ENCODE peak calls at places on chromosome 22, in six cellular contexts. One of them, this sample, is unnamed.

GRCh38 chr22:36317658-36318271 is 64.8 kb downstream of the APOL1 start:
- DNase-seq in MM.1S: no peak
- DNase-seq in astrocyte of the spinal cord: no peak
- DNase-seq in AG04449: no peak
- DNase-seq in neural progenitor cell: no peak
- DNase-seq in suprapubic skin: no peak
- DNase-seq in this sample: no peak

GRCh38 chr22:25358421-25359170 is 139.2 kb downstream of the CRYBB2 start:
- DNase-seq in MM.1S: no peak
- DNase-seq in astrocyte of the spinal cord: no peak
- DNase-seq in AG04449: no peak
- DNase-seq in neural progenitor cell: no peak
- DNase-seq in suprapubic skin: peak
- DNase-seq in this sample: no peak

GRCh38 chr22:42427211-42427610 is 5.0 kb downstream of the NFAM1 start:
- DNase-seq in AG04449: no peak
- DNase-seq in neural progenitor cell: no peak
- DNase-seq in suprapubic skin: no peak
- DNase-seq in astrocyte of the spinal cord: no peak
- DNase-seq in MM.1S: no peak
- DNase-seq in this sample: no peak

GRCh38 chr22:19797086-19797485 is 36.5 kb downstream of the TBX1 start:
- DNase-seq in MM.1S: no peak
- DNase-seq in suprapubic skin: no peak
- DNase-seq in astrocyte of the spinal cord: no peak
- DNase-seq in neural progenitor cell: no peak
- DNase-seq in AG04449: no peak
- DNase-seq in this sample: no peak

GRCh38 chr22:37171662-37172061 is 16.4 kb downstream of the C1QTNF6 start:
- DNase-seq in AG04449: no peak
- DNase-seq in astrocyte of the spinal cord: no peak
- DNase-seq in neural progenitor cell: no peak
- DNase-seq in MM.1S: no peak
- DNase-seq in suprapubic skin: no peak
- DNase-seq in this sample: no peak

GRCh38 chr22:40033586-40034380 is 39.0 kb downstream of the FAM83F start:
- DNase-seq in suprapubic skin: no peak
- DNase-seq in MM.1S: no peak
- DNase-seq in AG04449: no peak
- DNase-seq in neural progenitor cell: no peak
- DNase-seq in astrocyte of the spinal cord: no peak
- DNase-seq in this sample: no peak

GRCh38 chr22:41524809-41525449 is 19.3 kb downstream of the POLR3H start:
- DNase-seq in astrocyte of the spinal cord: no peak
- DNase-seq in MM.1S: no peak
- DNase-seq in suprapubic skin: no peak
- DNase-seq in AG04449: no peak
- DNase-seq in neural progenitor cell: no peak
- DNase-seq in this sample: no peak

GRCh38 chr22:39565414-39565944 is 5.1 kb upstream of the CACNA1I start:
- DNase-seq in neural progenitor cell: no peak
- DNase-seq in suprapubic skin: no peak
- DNase-seq in AG04449: no peak
- DNase-seq in astrocyte of the spinal cord: no peak
- DNase-seq in MM.1S: no peak
- DNase-seq in this sample: no peak

GRCh38 chr22:37860796-37861421 is 11.7 kb downstream of the EIF3L start:
- DNase-seq in suprapubic skin: no peak
- DNase-seq in AG04449: no peak
- DNase-seq in MM.1S: no peak
- DNase-seq in neural progenitor cell: no peak
- DNase-seq in astrocyte of the spinal cord: no peak
- DNase-seq in this sample: no peak

GRCh38 chr22:37260939-37261338 is 16.9 kb upstream of the RAC2 start:
- DNase-seq in neural progenitor cell: peak
- DNase-seq in MM.1S: peak
- DNase-seq in astrocyte of the spinal cord: peak
- DNase-seq in AG04449: no peak
- DNase-seq in suprapubic skin: no peak
- DNase-seq in this sample: no peak

GRCh38 chr22:19870153-19871022 is 15.7 kb upstream of the GNB1L start:
- DNase-seq in astrocyte of the spinal cord: no peak
- DNase-seq in MM.1S: no peak
- DNase-seq in AG04449: no peak
- DNase-seq in suprapubic skin: peak
- DNase-seq in neural progenitor cell: no peak
- DNase-seq in this sample: no peak

GRCh38 chr22:34236527-34236926 is 316.3 kb upstream of the LARGE1 start:
- DNase-seq in suprapubic skin: no peak
- DNase-seq in neural progenitor cell: no peak
- DNase-seq in astrocyte of the spinal cord: no peak
- DNase-seq in AG04449: no peak
- DNase-seq in MM.1S: peak
- DNase-seq in this sample: no peak

GRCh38 chr22:44195189-44195871 is 14.6 kb downstream of the PARVG start:
- DNase-seq in astrocyte of the spinal cord: no peak
- DNase-seq in AG04449: no peak
- DNase-seq in suprapubic skin: no peak
- DNase-seq in neural progenitor cell: no peak
- DNase-seq in MM.1S: peak
- DNase-seq in this sample: no peak

GRCh38 chr22:29143848-29144785 is 61.6 kb upstream of the EMID1 start:
- DNase-seq in astrocyte of the spinal cord: no peak
- DNase-seq in AG04449: no peak
- DNase-seq in suprapubic skin: peak
- DNase-seq in neural progenitor cell: no peak
- DNase-seq in MM.1S: no peak
- DNase-seq in this sample: no peak

GRCh38 chr22:22730655-22731373 is 86.4 kb downstream of the GGTLC2 start:
- DNase-seq in MM.1S: no peak
- DNase-seq in neural progenitor cell: no peak
- DNase-seq in astrocyte of the spinal cord: no peak
- DNase-seq in suprapubic skin: no peak
- DNase-seq in AG04449: no peak
- DNase-seq in this sample: no peak

DNA sequence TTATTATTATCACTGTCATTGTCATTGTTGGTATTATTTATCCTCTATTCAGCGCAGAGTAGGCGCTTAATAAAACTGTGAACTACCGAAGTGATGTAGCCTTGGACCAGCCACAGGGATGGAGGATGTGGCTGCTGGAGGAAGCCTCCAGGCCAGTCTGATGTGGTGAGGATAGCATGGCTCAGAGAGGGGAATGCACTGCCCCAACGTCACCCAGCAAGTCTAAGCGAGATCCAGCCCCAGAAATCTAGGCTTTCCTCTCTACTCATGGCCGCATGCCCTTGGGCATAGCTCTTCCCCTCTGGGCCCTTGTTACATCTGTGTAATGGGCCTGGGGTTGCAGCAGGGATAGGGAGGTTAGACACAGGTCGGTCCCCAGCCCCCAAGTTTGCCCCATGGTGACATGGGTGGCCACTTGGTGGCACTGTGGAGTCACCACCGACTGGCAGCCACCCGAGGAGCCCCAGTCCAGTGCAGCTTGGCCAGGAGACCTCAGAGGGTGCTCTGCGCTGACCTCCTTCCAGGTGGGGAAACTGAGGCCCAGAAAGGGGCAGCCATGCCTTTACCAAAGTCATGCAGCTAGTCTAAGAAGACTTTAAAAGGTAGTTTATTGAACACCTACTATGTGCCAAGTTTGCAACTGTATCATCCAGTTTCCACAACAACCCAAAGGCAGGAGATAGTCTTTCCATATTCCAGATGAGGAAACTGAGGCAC is 395.7 kb downstream of the MN1 start:
- DNase-seq in suprapubic skin: no peak
- DNase-seq in AG04449: no peak
- DNase-seq in MM.1S: peak
- DNase-seq in astrocyte of the spinal cord: peak
- DNase-seq in neural progenitor cell: peak
- DNase-seq in this sample: no peak
- TF ChIP-seq CTCF in suprapubic skin: peak
- TF ChIP-seq CTCF in AG04449: peak
- TF ChIP-seq CTCF in MM.1S: peak
- TF ChIP-seq CTCF in astrocyte of the spinal cord: peak
- TF ChIP-seq CTCF in neural progenitor cell: peak
- TF ChIP-seq CTCF in this sample: peak

GRCh38 chr22:48554893-48555552 is 1272.7 kb downstream of the BRD1 start:
- DNase-seq in AG04449: no peak
- DNase-seq in MM.1S: no peak
- DNase-seq in neural progenitor cell: peak
- DNase-seq in suprapubic skin: no peak
- DNase-seq in astrocyte of the spinal cord: no peak
- DNase-seq in this sample: no peak
- TF ChIP-seq CTCF in AG04449: peak
- TF ChIP-seq CTCF in MM.1S: no peak
- TF ChIP-seq CTCF in neural progenitor cell: peak
- TF ChIP-seq CTCF in suprapubic skin: no peak
- TF ChIP-seq CTCF in astrocyte of the spinal cord: no peak
- TF ChIP-seq CTCF in this sample: no peak

GRCh38 chr22:27723150-27723549 is 78.4 kb downstream of the MN1 start:
- DNase-seq in MM.1S: no peak
- DNase-seq in AG04449: no peak
- DNase-seq in neural progenitor cell: no peak
- DNase-seq in suprapubic skin: no peak
- DNase-seq in astrocyte of the spinal cord: no peak
- DNase-seq in this sample: no peak
- TF ChIP-seq CTCF in MM.1S: no peak
- TF ChIP-seq CTCF in AG04449: no peak
- TF ChIP-seq CTCF in neural progenitor cell: peak
- TF ChIP-seq CTCF in suprapubic skin: peak
- TF ChIP-seq CTCF in astrocyte of the spinal cord: no peak
- TF ChIP-seq CTCF in this sample: no peak

DNA sequence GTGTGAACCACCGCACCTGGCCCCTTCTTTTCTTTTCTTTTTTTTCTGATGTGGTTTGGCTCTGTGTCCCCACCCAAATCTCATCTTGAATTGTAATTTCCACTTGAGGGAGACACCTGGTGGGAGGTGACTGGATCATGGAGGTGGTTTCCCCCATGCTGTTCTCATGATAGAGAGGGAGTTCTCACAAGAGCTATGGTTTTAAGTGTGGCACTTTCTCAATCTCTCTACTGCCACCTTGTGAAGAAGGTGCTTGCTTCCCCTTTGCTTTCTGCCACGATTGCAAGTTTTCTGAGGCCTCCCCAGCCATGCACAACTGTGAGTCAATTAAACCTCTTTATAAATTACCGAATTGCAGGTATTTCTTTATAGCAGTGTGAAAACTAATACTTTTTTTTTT is 4.9 kb upstream of the TCN2 start:
- DNase-seq in AG04449: no peak
- DNase-seq in MM.1S: peak
- DNase-seq in astrocyte of the spinal cord: peak
- DNase-seq in neural progenitor cell: peak
- DNase-seq in suprapubic skin: no peak
- DNase-seq in this sample: peak
- TF ChIP-seq CTCF in AG04449: peak
- TF ChIP-seq CTCF in MM.1S: peak
- TF ChIP-seq CTCF in astrocyte of the spinal cord: peak
- TF ChIP-seq CTCF in neural progenitor cell: peak
- TF ChIP-seq CTCF in suprapubic skin: no peak
- TF ChIP-seq CTCF in this sample: peak

DNA sequence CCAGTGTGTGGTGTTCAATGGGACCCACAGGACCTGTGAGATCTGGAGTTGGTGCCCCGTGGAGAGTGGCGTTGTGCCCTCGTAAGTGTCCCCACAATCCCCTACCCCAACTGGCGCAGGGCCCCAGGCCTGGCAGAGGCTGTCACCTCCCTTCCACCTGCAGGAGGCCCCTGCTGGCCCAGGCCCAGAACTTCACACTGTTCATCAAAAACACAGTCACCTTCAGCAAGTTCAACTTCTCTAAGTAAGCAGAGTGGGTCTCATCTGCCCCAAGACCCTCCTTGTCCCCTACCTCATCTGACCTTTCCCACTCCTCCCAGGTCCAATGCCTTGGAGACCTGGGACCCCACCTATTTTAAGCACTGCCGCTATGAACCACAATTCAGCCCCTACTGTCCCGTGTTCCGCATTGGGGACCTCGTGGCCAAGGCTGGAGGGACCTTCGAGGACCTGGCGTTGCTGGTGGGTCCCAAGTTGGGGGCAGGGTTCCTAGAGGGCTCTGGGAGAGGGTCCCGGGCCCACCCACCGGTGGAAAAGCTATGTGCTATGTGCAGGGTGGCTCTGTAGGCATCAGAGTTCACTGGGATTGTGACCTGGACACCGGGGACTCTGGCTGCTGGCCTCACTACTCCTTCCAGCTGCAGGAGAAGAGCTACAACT is 8.1 kb downstream of the P2RX6 start:
- DNase-seq in neural progenitor cell: no peak
- DNase-seq in MM.1S: no peak
- DNase-seq in astrocyte of the spinal cord: no peak
- DNase-seq in AG04449: no peak
- DNase-seq in suprapubic skin: no peak
- DNase-seq in this sample: no peak
- TF ChIP-seq CTCF in neural progenitor cell: no peak
- TF ChIP-seq CTCF in MM.1S: peak
- TF ChIP-seq CTCF in astrocyte of the spinal cord: no peak
- TF ChIP-seq CTCF in AG04449: no peak
- TF ChIP-seq CTCF in suprapubic skin: no peak
- TF ChIP-seq CTCF in this sample: no peak

DNA sequence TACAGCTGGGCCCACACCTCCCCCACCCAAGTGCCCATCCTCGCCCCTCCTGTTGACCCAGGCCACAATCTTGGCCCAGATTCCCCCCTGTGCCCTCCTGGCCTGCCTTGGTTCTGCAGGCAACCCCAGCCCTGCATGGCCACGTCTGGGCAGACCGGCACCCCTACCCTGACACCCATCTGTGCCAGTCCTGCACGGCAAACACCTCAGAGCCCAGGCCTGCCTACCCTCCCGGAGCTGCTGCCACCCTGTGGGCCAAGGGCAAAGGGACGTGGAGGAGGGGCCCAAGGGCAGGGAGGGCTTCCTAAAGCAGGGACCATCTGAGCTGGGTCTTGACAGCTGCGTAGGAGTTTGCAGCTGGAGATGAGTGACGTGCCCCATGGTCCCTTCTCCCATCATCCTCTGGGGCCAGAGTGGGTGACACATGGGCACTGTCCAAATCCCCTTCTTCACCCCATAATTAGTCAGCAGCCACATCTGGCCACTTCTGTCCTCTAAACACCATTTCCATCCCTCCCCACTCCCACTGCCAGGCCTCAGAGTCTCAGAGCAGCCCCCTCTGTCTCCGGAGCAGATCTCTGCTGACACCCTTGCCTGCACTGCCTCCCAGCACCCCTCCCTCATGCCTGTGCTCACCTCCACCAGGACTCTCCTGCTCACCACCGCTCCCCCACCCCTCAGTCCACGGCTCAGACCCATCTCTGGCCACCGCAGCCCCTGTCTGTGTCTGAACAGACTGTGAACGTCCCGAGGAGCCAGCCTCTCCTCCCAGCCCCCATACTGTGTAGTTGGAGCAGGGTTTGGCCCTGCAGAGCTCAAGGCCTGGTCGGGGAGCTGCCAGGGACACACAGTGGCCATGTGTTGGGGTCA is 35.6 kb upstream of the PPARA start:
- DNase-seq in MM.1S: no peak
- DNase-seq in astrocyte of the spinal cord: no peak
- DNase-seq in neural progenitor cell: no peak
- DNase-seq in suprapubic skin: no peak
- DNase-seq in AG04449: no peak
- DNase-seq in this sample: no peak
- TF ChIP-seq CTCF in MM.1S: no peak
- TF ChIP-seq CTCF in astrocyte of the spinal cord: no peak
- TF ChIP-seq CTCF in neural progenitor cell: no peak
- TF ChIP-seq CTCF in suprapubic skin: no peak
- TF ChIP-seq CTCF in AG04449: no peak
- TF ChIP-seq CTCF in this sample: no peak